ENCODE peak calls at places on chromosome 13, in six cellular contexts. N is iris pigment epithelial cell, H is D341Med, U is A549, W is heart right ventricle, M is MCF 10A. I is an unnamed sample.

GRCh38 chr13:31105020-31105800 is 56.5 kb downstream of the HSPH1 start:
- DNase-seq in N (peak), H (no peak), U (no peak), W (no peak), M (no peak), I (no peak)

GRCh38 chr13:113064534-113065405 is 40.8 kb upstream of the F7 start:
- DNase-seq in N (peak), H (no peak), U (peak), W (peak), M (peak), I (no peak)

GRCh38 chr13:59963383-59963782 is 200.3 kb downstream of the DIAPH3 start:
- DNase-seq in N (no peak), H (no peak), U (no peak), W (no peak), M (no peak), I (no peak)

GRCh38 chr13:111115051-111115840 is at the start of gene ARHGEF7:
- DNase-seq in N (no peak), H (peak), U (no peak), W (peak), M (no peak), I (no peak)

GRCh38 chr13:27362064-27362751 is 62.2 kb upstream of the GTF3A start:
- DNase-seq in N (peak), H (peak), U (peak), W (peak), M (peak), I (peak)

GRCh38 chr13:26475176-26476110 is 82.0 kb upstream of the WASF3 start:
- DNase-seq in N (no peak), H (no peak), U (no peak), W (no peak), M (no peak), I (no peak)

GRCh38 chr13:34207334-34207733 is 389.4 kb downstream of the RFC3 start:
- DNase-seq in N (peak), H (no peak), U (peak), W (peak), M (peak), I (peak)

GRCh38 chr13:34303346-34303745 is 485.4 kb downstream of the RFC3 start:
- DNase-seq in N (no peak), H (no peak), U (no peak), W (no peak), M (peak), I (no peak)

GRCh38 chr13:42977219-42977659 is 14.8 kb downstream of the EPSTI1 start:
- DNase-seq in N (no peak), H (no peak), U (no peak), W (no peak), M (no peak), I (no peak)

GRCh38 chr13:30802953-30803478 is 67.7 kb downstream of the ALOX5AP start:
- DNase-seq in N (peak), H (peak), U (peak), W (peak), M (peak), I (peak)

GRCh38 chr13:64758520-64758919 is 2471.6 kb downstream of the PCDH9 start:
- DNase-seq in N (no peak), H (no peak), U (no peak), W (no peak), M (no peak), I (no peak)